ENCODE peak calls at places on chromosomes 6 and 20, in six cellular contexts. One of them, this sample, is unnamed.
A peak's percentile ranks its signal among the peaks of the same experiment; 100 is the strongest.

GRCh38 chr20:8457978-8458377 is 325.9 kb downstream of the PLCB1 start:
- DNase-seq in Kasumi-1: peak; percentile 93
- DNase-seq in activated T-cell treated with anti-CD3 and anti-CD28 coated beads for 1 hour: no peak
- DNase-seq in T-helper 1 cell: no peak
- DNase-seq in MM.1S: no peak
- DNase-seq in left kidney: no peak
- DNase-seq in this sample: no peak

GRCh38 chr6:105164418-105164817 is 15.4 kb downstream of the POPDC3 start:
- DNase-seq in Kasumi-1: no peak
- DNase-seq in activated T-cell treated with anti-CD3 and anti-CD28 coated beads for 1 hour: no peak
- DNase-seq in T-helper 1 cell: no peak
- DNase-seq in MM.1S: no peak
- DNase-seq in left kidney: peak; percentile 46
- DNase-seq in this sample: no peak

GRCh38 chr6:131602913-131603312 is 25.1 kb downstream of the MED23 start:
- DNase-seq in Kasumi-1: no peak
- DNase-seq in activated T-cell treated with anti-CD3 and anti-CD28 coated beads for 1 hour: no peak
- DNase-seq in T-helper 1 cell: no peak
- DNase-seq in MM.1S: no peak
- DNase-seq in left kidney: no peak
- DNase-seq in this sample: no peak

GRCh38 chr6:43124481-43124880 is 46.6 kb upstream of the SRF start:
- DNase-seq in Kasumi-1: no peak
- DNase-seq in activated T-cell treated with anti-CD3 and anti-CD28 coated beads for 1 hour: no peak
- DNase-seq in T-helper 1 cell: no peak
- DNase-seq in MM.1S: no peak
- DNase-seq in left kidney: no peak
- DNase-seq in this sample: no peak

GRCh38 chr6:167759206-167759605 is 67.5 kb upstream of the AFDN start:
- DNase-seq in Kasumi-1: no peak
- DNase-seq in activated T-cell treated with anti-CD3 and anti-CD28 coated beads for 1 hour: no peak
- DNase-seq in T-helper 1 cell: no peak
- DNase-seq in MM.1S: no peak
- DNase-seq in left kidney: no peak
- DNase-seq in this sample: no peak

GRCh38 chr6:109531446-109531845 is 48.4 kb upstream of the ZBTB24 start:
- DNase-seq in Kasumi-1: no peak
- DNase-seq in activated T-cell treated with anti-CD3 and anti-CD28 coated beads for 1 hour: no peak
- DNase-seq in T-helper 1 cell: no peak
- DNase-seq in MM.1S: no peak
- DNase-seq in left kidney: no peak
- DNase-seq in this sample: no peak

GRCh38 chr6:118710616-118711015 is 59.2 kb upstream of the CEP85L start:
- DNase-seq in Kasumi-1: no peak
- DNase-seq in activated T-cell treated with anti-CD3 and anti-CD28 coated beads for 1 hour: no peak
- DNase-seq in T-helper 1 cell: peak; percentile 33
- DNase-seq in MM.1S: no peak
- DNase-seq in left kidney: no peak
- DNase-seq in this sample: no peak

GRCh38 chr6:164927288-164928040 is 381.9 kb downstream of the C6orf118 start:
- DNase-seq in Kasumi-1: peak; percentile 55
- DNase-seq in activated T-cell treated with anti-CD3 and anti-CD28 coated beads for 1 hour: peak; percentile 29
- DNase-seq in T-helper 1 cell: peak; percentile 20
- DNase-seq in MM.1S: peak; percentile 47
- DNase-seq in left kidney: peak; percentile 80
- DNase-seq in this sample: peak; percentile 86

GRCh38 chr6:141562801-141563763 is 569.6 kb upstream of the GJE1 start:
- DNase-seq in Kasumi-1: peak; percentile 90
- DNase-seq in activated T-cell treated with anti-CD3 and anti-CD28 coated beads for 1 hour: peak; percentile 46
- DNase-seq in T-helper 1 cell: peak; percentile 64
- DNase-seq in MM.1S: peak; percentile 77
- DNase-seq in left kidney: peak; percentile 93
- DNase-seq in this sample: peak; percentile 87

GRCh38 chr6:170516783-170517616 is 36.1 kb downstream of the PSMB1 start:
- DNase-seq in Kasumi-1: peak; percentile 86
- DNase-seq in activated T-cell treated with anti-CD3 and anti-CD28 coated beads for 1 hour: peak; percentile 11
- DNase-seq in T-helper 1 cell: peak; percentile 43
- DNase-seq in MM.1S: peak; percentile 44
- DNase-seq in left kidney: peak; percentile 80
- DNase-seq in this sample: peak; percentile 95

GRCh38 chr6:161489626-161490306 is 215.9 kb upstream of the AGPAT4 start:
- DNase-seq in Kasumi-1: no peak
- DNase-seq in activated T-cell treated with anti-CD3 and anti-CD28 coated beads for 1 hour: no peak
- DNase-seq in T-helper 1 cell: no peak
- DNase-seq in MM.1S: no peak
- DNase-seq in left kidney: no peak
- DNase-seq in this sample: no peak

GRCh38 chr6:20704325-20704724 is 170.1 kb downstream of the CDKAL1 start:
- DNase-seq in Kasumi-1: no peak
- DNase-seq in activated T-cell treated with anti-CD3 and anti-CD28 coated beads for 1 hour: no peak
- DNase-seq in T-helper 1 cell: no peak
- DNase-seq in MM.1S: no peak
- DNase-seq in left kidney: no peak
- DNase-seq in this sample: no peak

GRCh38 chr6:9308284-9308683 is 872.9 kb upstream of the SLC35B3 start:
- DNase-seq in Kasumi-1: no peak
- DNase-seq in activated T-cell treated with anti-CD3 and anti-CD28 coated beads for 1 hour: no peak
- DNase-seq in T-helper 1 cell: no peak
- DNase-seq in MM.1S: no peak
- DNase-seq in left kidney: no peak
- DNase-seq in this sample: peak; percentile 11

This sample was measured in NCI-H146.